ENCODE peak calls at places on chromosomes 11 and 22, in seven cellular contexts. T, M, F, H, J, O and D are unnamed samples.

GRCh38 chr22:27424319-27424718 is 377.2 kb downstream of the MN1 start:
- DNase-seq in T (no peak), M (no peak), F (no peak), H (no peak), J (no peak), O (no peak), D (no peak)

GRCh38 chr11:3163241-3163981 is 1.7 kb downstream of the OSBPL5 start:
- DNase-seq in T (no peak), M (no peak), F (no peak), H (no peak), J (no peak), O (no peak), D (no peak)

GRCh38 chr11:61553373-61554171 is 27.3 kb downstream of the SYT7 start:
- DNase-seq in T (no peak), M (no peak), F (no peak), H (no peak), J (no peak), O (no peak), D (no peak)

GRCh38 chr11:102283088-102283487 is 34.2 kb upstream of the BIRC3 start:
- DNase-seq in T (no peak), M (no peak), F (no peak), H (no peak), J (no peak), O (no peak), D (no peak)

GRCh38 chr11:61004037-61004641 is 32.7 kb downstream of the CD6 start:
- DNase-seq in T (peak), M (no peak), F (no peak), H (no peak), J (no peak), O (no peak), D (peak)

GRCh38 chr22:45777046-45777851 is 105.6 kb downstream of the ATXN10 start:
- DNase-seq in T (no peak), M (no peak), F (no peak), H (no peak), J (no peak), O (no peak), D (no peak)

GRCh38 chr22:48850658-48851287 is 976.9 kb downstream of the BRD1 start:
- DNase-seq in T (no peak), M (no peak), F (no peak), H (no peak), J (no peak), O (no peak), D (no peak)

GRCh38 chr11:125166347-125166841 is 1.8 kb downstream of the PKNOX2 start:
- DNase-seq in T (peak), M (no peak), F (no peak), H (no peak), J (no peak), O (no peak), D (no peak)

GRCh38 chr11:1546536-1547466 is 25.3 kb downstream of the DUSP8 start:
- DNase-seq in T (no peak), M (no peak), F (peak), H (no peak), J (no peak), O (no peak), D (peak)

GRCh38 chr11:128022007-128022368 is 565.4 kb downstream of the ETS1 start:
- DNase-seq in T (no peak), M (no peak), F (no peak), H (no peak), J (no peak), O (no peak), D (no peak)

GRCh38 chr11:27468209-27468608 is 4.4 kb downstream of the LGR4 start:
- DNase-seq in T (no peak), M (no peak), F (peak), H (no peak), J (no peak), O (no peak), D (no peak)